ENCODE peak calls at places on chromosomes 16 and 17, in ten cellular contexts. Y, T, U, C, X, V, E, P, O and J are unnamed samples.

GRCh38 chr16:2042171-2042570 is 5.5 kb downstream of the NTHL1 start:
- DNase-seq in Y (no peak), T (no peak), U (no peak), C (no peak), X (peak), V (no peak), E (no peak), P (no peak), O (no peak), J (no peak)

GRCh38 chr17:51046527-51047384 is 73.9 kb downstream of the SPAG9 start:
- DNase-seq in Y (no peak), T (no peak), U (no peak), C (no peak), X (no peak), V (peak), E (no peak), P (peak), O (peak), J (peak)

GRCh38 chr17:17922198-17922901 is 49.9 kb downstream of the TOM1L2 start:
- DNase-seq in Y (no peak), T (no peak), U (peak), C (no peak), X (no peak), V (no peak), E (no peak), P (no peak), O (no peak), J (no peak)

GRCh38 chr16:48969611-48970010 is 312.0 kb downstream of the CBLN1 start:
- DNase-seq in Y (no peak), T (no peak), U (no peak), C (no peak), X (no peak), V (no peak), E (no peak), P (no peak), O (no peak), J (no peak)

GRCh38 chr17:78341559-78342437 is 18.1 kb downstream of the SOCS3 start:
- DNase-seq in Y (no peak), T (peak), U (peak), C (no peak), X (peak), V (peak), E (no peak), P (peak), O (peak), J (no peak)

GRCh38 chr17:55273579-55274370 is 9.0 kb downstream of the HLF start:
- DNase-seq in Y (no peak), T (peak), U (no peak), C (no peak), X (peak), V (peak), E (no peak), P (peak), O (peak), J (no peak)

GRCh38 chr16:85005278-85006069 is 5.9 kb downstream of the ZDHHC7 start:
- DNase-seq in Y (no peak), T (peak), U (no peak), C (no peak), X (peak), V (peak), E (no peak), P (no peak), O (no peak), J (no peak)

GRCh38 chr16:76277099-76278030 is at the start of gene CNTNAP4:
- DNase-seq in Y (no peak), T (no peak), U (peak), C (no peak), X (no peak), V (no peak), E (no peak), P (peak), O (no peak), J (no peak)

GRCh38 chr17:40415390-40415789 is 2.3 kb downstream of the TOP2A start:
- DNase-seq in Y (no peak), T (no peak), U (no peak), C (no peak), X (no peak), V (peak), E (no peak), P (no peak), O (no peak), J (peak)

GRCh38 chr16:48503779-48504178 is 106.2 kb downstream of the N4BP1 start:
- DNase-seq in Y (no peak), T (no peak), U (peak), C (no peak), X (no peak), V (peak), E (no peak), P (no peak), O (no peak), J (no peak)

GRCh38 chr16:67666538-67667433 is at the start of the genes C16orf86 and ENKD1:
- DNase-seq in Y (peak), T (peak), U (peak), C (peak), X (peak), V (peak), E (peak), P (peak), O (peak), J (peak)

GRCh38 chr17:953767-954166 is 25.8 kb downstream of the NXN start:
- DNase-seq in Y (no peak), T (no peak), U (no peak), C (no peak), X (peak), V (no peak), E (no peak), P (no peak), O (no peak), J (no peak)

GRCh38 chr16:21186326-21186691 is 25.1 kb downstream of the ZP2 start:
- DNase-seq in Y (no peak), T (no peak), U (no peak), C (no peak), X (no peak), V (no peak), E (no peak), P (no peak), O (no peak), J (no peak)

GRCh38 chr16:56669005-56669839 is at the start of gene MT1H:
- DNase-seq in Y (no peak), T (no peak), U (no peak), C (no peak), X (no peak), V (no peak), E (no peak), P (no peak), O (no peak), J (no peak)

GRCh38 chr16:13970708-13971422 is 50.9 kb downstream of the ERCC4 start:
- DNase-seq in Y (no peak), T (no peak), U (no peak), C (no peak), X (no peak), V (no peak), E (no peak), P (no peak), O (no peak), J (no peak)

GRCh38 chr17:47894498-47895253 is 1.4 kb upstream of the SP2 start:
- DNase-seq in Y (no peak), T (no peak), U (no peak), C (no peak), X (no peak), V (no peak), E (no peak), P (no peak), O (no peak), J (no peak)

GRCh38 chr17:41523225-41523593 is 4.5 kb upstream of the KRT15 start:
- DNase-seq in Y (no peak), T (no peak), U (no peak), C (no peak), X (no peak), V (no peak), E (no peak), P (no peak), O (no peak), J (no peak)

GRCh38 chr17:42554250-42555121 is 1.8 kb downstream of the HSD17B1 start:
- DNase-seq in Y (peak), T (peak), U (peak), C (no peak), X (peak), V (peak), E (peak), P (peak), O (peak), J (peak)

GRCh38 chr17:36602030-36602737 is 801 bp downstream of the MRM1 start:
- DNase-seq in Y (no peak), T (no peak), U (peak), C (no peak), X (peak), V (no peak), E (no peak), P (no peak), O (no peak), J (peak)

GRCh38 chr16:4373356-4373908 is 1.8 kb downstream of the VASN start:
- DNase-seq in Y (no peak), T (peak), U (no peak), C (no peak), X (no peak), V (no peak), E (no peak), P (no peak), O (no peak), J (no peak)

GRCh38 chr16:270381-271255 is 5.1 kb downstream of the RGS11 start:
- DNase-seq in Y (no peak), T (no peak), U (no peak), C (no peak), X (no peak), V (no peak), E (no peak), P (no peak), O (no peak), J (no peak)

GRCh38 chr17:1002412-1002753 is 5.5 kb downstream of the TIMM22 start:
- DNase-seq in Y (no peak), T (no peak), U (no peak), C (no peak), X (no peak), V (no peak), E (no peak), P (no peak), O (no peak), J (no peak)

GRCh38 chr16:60755907-60756306 is 1280.3 kb downstream of the CDH8 start:
- DNase-seq in Y (no peak), T (no peak), U (no peak), C (no peak), X (no peak), V (no peak), E (no peak), P (no peak), O (no peak), J (no peak)

GRCh38 chr17:81899514-81900166 is 2.4 kb upstream of the NPB start:
- DNase-seq in Y (no peak), T (no peak), U (no peak), C (no peak), X (no peak), V (no peak), E (no peak), P (no peak), O (no peak), J (no peak)

GRCh38 chr17:2122641-2123302 is 67.9 kb downstream of the HIC1 start:
- DNase-seq in Y (no peak), T (peak), U (peak), C (no peak), X (peak), V (peak), E (no peak), P (no peak), O (peak), J (peak)

GRCh38 chr16:61150351-61150750 is 885.9 kb downstream of the CDH8 start:
- DNase-seq in Y (no peak), T (no peak), U (no peak), C (no peak), X (no peak), V (no peak), E (no peak), P (no peak), O (no peak), J (no peak)

GRCh38 chr16:17083628-17084027 is 387.1 kb downstream of the XYLT1 start:
- DNase-seq in Y (no peak), T (no peak), U (no peak), C (no peak), X (no peak), V (no peak), E (no peak), P (no peak), O (no peak), J (no peak)

GRCh38 chr17:41163828-41164227 is 3.3 kb upstream of the KRTAP4-4 start:
- DNase-seq in Y (no peak), T (no peak), U (no peak), C (no peak), X (no peak), V (no peak), E (no peak), P (no peak), O (no peak), J (no peak)

GRCh38 chr16:66416981-66417700 is 10.0 kb upstream of the BEAN1 start:
- DNase-seq in Y (no peak), T (no peak), U (no peak), C (no peak), X (no peak), V (peak), E (no peak), P (no peak), O (no peak), J (peak)

GRCh38 chr16:4359914-4360313 is 8.8 kb upstream of the PAM16 start:
- DNase-seq in Y (no peak), T (no peak), U (no peak), C (no peak), X (no peak), V (no peak), E (no peak), P (no peak), O (no peak), J (no peak)

GRCh38 chr17:64343071-64343774 is 47.4 kb downstream of the PECAM1 start:
- DNase-seq in Y (no peak), T (peak), U (no peak), C (no peak), X (no peak), V (no peak), E (no peak), P (no peak), O (no peak), J (no peak)

GRCh38 chr17:28925912-28926365 is 23.1 kb upstream of the DHRS13 start:
- DNase-seq in Y (peak), T (no peak), U (no peak), C (peak), X (no peak), V (peak), E (peak), P (no peak), O (no peak), J (peak)

GRCh38 chr17:42642377-42642776 is 16.7 kb upstream of the TUBG2 start:
- DNase-seq in Y (no peak), T (no peak), U (no peak), C (no peak), X (no peak), V (no peak), E (no peak), P (no peak), O (no peak), J (no peak)

GRCh38 chr16:48204825-48205151 is 39.3 kb upstream of the LONP2 start:
- DNase-seq in Y (no peak), T (no peak), U (no peak), C (no peak), X (no peak), V (no peak), E (no peak), P (no peak), O (no peak), J (no peak)

GRCh38 chr17:57406981-57407286 is 150.6 kb downstream of the MSI2 start:
- DNase-seq in Y (no peak), T (no peak), U (no peak), C (no peak), X (no peak), V (no peak), E (no peak), P (no peak), O (no peak), J (no peak)

GRCh38 chr17:81498953-81499600 is 13.5 kb downstream of the ACTG1 start:
- DNase-seq in Y (no peak), T (no peak), U (no peak), C (no peak), X (peak), V (no peak), E (no peak), P (no peak), O (no peak), J (no peak)

GRCh38 chr17:69672924-69673323 is 258.4 kb downstream of the MAP2K6 start:
- DNase-seq in Y (no peak), T (no peak), U (no peak), C (no peak), X (no peak), V (peak), E (no peak), P (no peak), O (no peak), J (no peak)

GRCh38 chr17:65749479-65749878 is 188.0 kb upstream of the AXIN2 start:
- DNase-seq in Y (no peak), T (no peak), U (no peak), C (no peak), X (no peak), V (no peak), E (no peak), P (no peak), O (no peak), J (no peak)

GRCh38 chr17:55442953-55443683 is 21.5 kb upstream of the MMD start:
- DNase-seq in Y (no peak), T (no peak), U (no peak), C (no peak), X (no peak), V (no peak), E (no peak), P (no peak), O (no peak), J (no peak)